ENCODE peak calls at places on chromosomes 1 and 21, in ten cellular contexts. One of them, this sample, is unnamed.
A peak's percentile ranks its signal among the peaks of the same experiment; 100 is the strongest.

GRCh38 chr1:60073605-60074278 is at the start of gene C1orf87:
- DNase-seq in IMR-90: no peak
- DNase-seq in CD8-positive, alpha-beta memory T cell: no peak
- DNase-seq in Panc1: no peak
- DNase-seq in mucosa of descending colon: peak; percentile 82
- DNase-seq in heart left ventricle: no peak
- DNase-seq in HAP-1: no peak
- DNase-seq in hepatocyte: peak; percentile 20
- DNase-seq in DND-41: no peak
- DNase-seq in vagina: no peak
- DNase-seq in this sample: peak; percentile 35

GRCh38 chr1:216005916-216006315 is 417.3 kb downstream of the USH2A start:
- DNase-seq in IMR-90: peak; percentile 71
- DNase-seq in CD8-positive, alpha-beta memory T cell: no peak
- DNase-seq in Panc1: no peak
- DNase-seq in mucosa of descending colon: no peak
- DNase-seq in heart left ventricle: no peak
- DNase-seq in HAP-1: no peak
- DNase-seq in hepatocyte: no peak
- DNase-seq in DND-41: no peak
- DNase-seq in vagina: no peak
- DNase-seq in this sample: no peak

GRCh38 chr1:45623972-45624371 is at the start of gene CCDC17:
- DNase-seq in IMR-90: no peak
- DNase-seq in CD8-positive, alpha-beta memory T cell: no peak
- DNase-seq in Panc1: no peak
- DNase-seq in mucosa of descending colon: no peak
- DNase-seq in heart left ventricle: no peak
- DNase-seq in HAP-1: no peak
- DNase-seq in hepatocyte: no peak
- DNase-seq in DND-41: no peak
- DNase-seq in vagina: no peak
- DNase-seq in this sample: no peak

GRCh38 chr1:160081261-160081936 is at the start of gene KCNJ9:
- DNase-seq in IMR-90: no peak
- DNase-seq in CD8-positive, alpha-beta memory T cell: no peak
- DNase-seq in Panc1: no peak
- DNase-seq in mucosa of descending colon: no peak
- DNase-seq in heart left ventricle: no peak
- DNase-seq in HAP-1: no peak
- DNase-seq in hepatocyte: no peak
- DNase-seq in DND-41: no peak
- DNase-seq in vagina: no peak
- DNase-seq in this sample: no peak

GRCh38 chr1:230382060-230382491 is 44.1 kb downstream of the PGBD5 start:
- DNase-seq in IMR-90: no peak
- DNase-seq in CD8-positive, alpha-beta memory T cell: no peak
- DNase-seq in Panc1: no peak
- DNase-seq in mucosa of descending colon: no peak
- DNase-seq in heart left ventricle: no peak
- DNase-seq in HAP-1: no peak
- DNase-seq in hepatocyte: peak; percentile 45
- DNase-seq in DND-41: no peak
- DNase-seq in vagina: no peak
- DNase-seq in this sample: peak; percentile 37

GRCh38 chr1:216221260-216221700 is 202.0 kb downstream of the USH2A start:
- DNase-seq in IMR-90: peak; percentile 86
- DNase-seq in CD8-positive, alpha-beta memory T cell: no peak
- DNase-seq in Panc1: peak; percentile 42
- DNase-seq in mucosa of descending colon: no peak
- DNase-seq in heart left ventricle: no peak
- DNase-seq in HAP-1: peak; percentile 86
- DNase-seq in hepatocyte: peak; percentile 86
- DNase-seq in DND-41: peak; percentile 49
- DNase-seq in vagina: no peak
- DNase-seq in this sample: peak; percentile 66

GRCh38 chr1:16111771-16112557 is 38.5 kb upstream of the FAM131C start:
- DNase-seq in IMR-90: peak; percentile 87
- DNase-seq in CD8-positive, alpha-beta memory T cell: no peak
- DNase-seq in Panc1: no peak
- DNase-seq in mucosa of descending colon: no peak
- DNase-seq in heart left ventricle: no peak
- DNase-seq in HAP-1: no peak
- DNase-seq in hepatocyte: peak; percentile 73
- DNase-seq in DND-41: no peak
- DNase-seq in vagina: no peak
- DNase-seq in this sample: no peak

GRCh38 chr1:242187816-242188215 is 188.9 kb upstream of the MAP1LC3C start:
- DNase-seq in IMR-90: no peak
- DNase-seq in CD8-positive, alpha-beta memory T cell: no peak
- DNase-seq in Panc1: no peak
- DNase-seq in mucosa of descending colon: no peak
- DNase-seq in heart left ventricle: no peak
- DNase-seq in HAP-1: no peak
- DNase-seq in hepatocyte: no peak
- DNase-seq in DND-41: no peak
- DNase-seq in vagina: no peak
- DNase-seq in this sample: no peak

GRCh38 chr1:58465176-58465575 is 81.3 kb downstream of the OMA1 start:
- DNase-seq in IMR-90: no peak
- DNase-seq in CD8-positive, alpha-beta memory T cell: no peak
- DNase-seq in Panc1: no peak
- DNase-seq in mucosa of descending colon: no peak
- DNase-seq in heart left ventricle: no peak
- DNase-seq in HAP-1: no peak
- DNase-seq in hepatocyte: no peak
- DNase-seq in DND-41: no peak
- DNase-seq in vagina: peak; percentile 74
- DNase-seq in this sample: no peak

DNA sequence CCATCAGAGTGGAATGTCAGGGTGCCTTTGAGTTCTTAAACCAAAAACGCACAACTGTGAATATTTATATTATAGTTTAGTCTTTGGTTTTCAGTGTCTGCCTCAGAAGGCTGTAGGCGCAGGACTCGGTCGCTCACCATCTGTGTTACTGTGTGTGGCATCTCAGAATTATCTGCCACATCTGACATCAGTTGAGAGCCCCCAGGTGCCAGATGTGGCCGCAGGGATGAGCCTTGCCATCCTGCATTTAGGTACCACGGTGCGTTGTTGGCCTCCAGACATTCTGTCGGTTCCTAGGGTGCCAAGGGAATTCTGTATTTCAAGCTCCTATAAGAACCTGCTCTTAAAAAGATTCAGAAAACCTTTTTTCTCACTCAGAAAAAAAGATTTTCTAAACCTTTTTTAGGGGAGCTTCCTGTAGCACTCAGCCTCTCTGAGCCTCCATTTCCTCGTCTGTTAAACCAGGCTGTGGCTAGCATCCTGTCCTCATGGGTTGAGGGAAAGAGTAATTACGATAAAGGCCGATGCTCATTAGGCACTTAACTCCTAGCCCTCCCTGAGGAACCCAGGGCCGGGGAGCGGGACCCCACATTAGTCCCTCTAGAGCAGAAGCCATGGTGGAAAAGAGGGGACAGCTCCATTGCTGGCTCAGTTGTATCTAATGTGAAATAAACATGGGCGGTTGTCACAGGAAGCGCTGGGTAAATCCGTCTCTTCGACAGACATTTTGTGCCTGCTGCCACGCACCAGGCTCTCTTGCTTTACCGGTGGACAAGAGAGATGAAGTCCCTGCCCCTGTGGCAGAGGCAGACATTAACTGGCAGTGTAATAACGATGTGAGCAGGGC is 70.2 kb upstream of the MORC3 start:
- DNase-seq in IMR-90: no peak
- DNase-seq in CD8-positive, alpha-beta memory T cell: no peak
- DNase-seq in Panc1: no peak
- DNase-seq in mucosa of descending colon: no peak
- DNase-seq in heart left ventricle: no peak
- DNase-seq in HAP-1: no peak
- DNase-seq in hepatocyte: no peak
- DNase-seq in DND-41: no peak
- DNase-seq in vagina: no peak
- DNase-seq in this sample: no peak
- H3K36me3 ChIP-seq in IMR-90: peaks cover 20% of the 10 kb centered on the region
- H3K36me3 ChIP-seq in CD8-positive, alpha-beta memory T cell: peaks cover 13% of the 10 kb centered on the region
- H3K36me3 ChIP-seq in Panc1: no peaks in the 10 kb centered on the region
- H3K36me3 ChIP-seq in mucosa of descending colon: peaks cover 10% of the 10 kb centered on the region
- H3K36me3 ChIP-seq in heart left ventricle: no peaks in the 10 kb centered on the region
- H3K36me3 ChIP-seq in HAP-1: peaks cover 22% of the 10 kb centered on the region
- H3K36me3 ChIP-seq in hepatocyte: no peaks in the 10 kb centered on the region
- H3K36me3 ChIP-seq in DND-41: peaks cover 58% of the 10 kb centered on the region
- H3K36me3 ChIP-seq in vagina: peaks cover 40% of the 10 kb centered on the region
- H3K36me3 ChIP-seq in this sample: peaks cover 6% of the 10 kb centered on the region

GRCh38 chr1:113980120-113980519 is 846 bp downstream of the OLFML3 start:
- DNase-seq in IMR-90: peak; percentile 46
- DNase-seq in CD8-positive, alpha-beta memory T cell: no peak
- DNase-seq in Panc1: no peak
- DNase-seq in mucosa of descending colon: peak; percentile 59
- DNase-seq in heart left ventricle: peak; percentile 82
- DNase-seq in HAP-1: no peak
- DNase-seq in hepatocyte: peak; percentile 87
- DNase-seq in DND-41: no peak
- DNase-seq in vagina: no peak
- DNase-seq in this sample: no peak
- H3K4me1 ChIP-seq in IMR-90: peaks cover 27% of the 10 kb centered on the region
- H3K4me1 ChIP-seq in CD8-positive, alpha-beta memory T cell: no peaks in the 10 kb centered on the region
- H3K4me1 ChIP-seq in Panc1: no peaks in the 10 kb centered on the region
- H3K4me1 ChIP-seq in mucosa of descending colon: peaks cover 6% of the 10 kb centered on the region
- H3K4me1 ChIP-seq in heart left ventricle: peaks cover 58% of the 10 kb centered on the region
- H3K4me1 ChIP-seq in HAP-1: peaks cover 30% of the 10 kb centered on the region
- H3K4me1 ChIP-seq in hepatocyte: peaks cover 63% of the 10 kb centered on the region
- H3K4me1 ChIP-seq in DND-41: no peaks in the 10 kb centered on the region
- H3K4me1 ChIP-seq in vagina: peaks cover 84% of the 10 kb centered on the region
- H3K4me1 ChIP-seq in this sample: peaks cover 15% of the 10 kb centered on the region

GRCh38 chr21:36039861-36040260 is 20.5 kb downstream of the SETD4 start:
- DNase-seq in IMR-90: no peak
- DNase-seq in CD8-positive, alpha-beta memory T cell: no peak
- DNase-seq in Panc1: no peak
- DNase-seq in mucosa of descending colon: no peak
- DNase-seq in heart left ventricle: no peak
- DNase-seq in HAP-1: no peak
- DNase-seq in hepatocyte: no peak
- DNase-seq in DND-41: no peak
- DNase-seq in vagina: no peak
- DNase-seq in this sample: no peak
- H3K36me3 ChIP-seq in IMR-90: peaks cover 43% of the 10 kb centered on the region
- H3K36me3 ChIP-seq in CD8-positive, alpha-beta memory T cell: peaks cover 22% of the 10 kb centered on the region
- H3K36me3 ChIP-seq in Panc1: peaks cover 5% of the 10 kb centered on the region
- H3K36me3 ChIP-seq in mucosa of descending colon: peaks cover 19% of the 10 kb centered on the region
- H3K36me3 ChIP-seq in heart left ventricle: no peaks in the 10 kb centered on the region
- H3K36me3 ChIP-seq in HAP-1: peaks cover 65% of the 10 kb centered on the region
- H3K36me3 ChIP-seq in hepatocyte: peaks cover 12% of the 10 kb centered on the region
- H3K36me3 ChIP-seq in DND-41: peaks cover 84% of the 10 kb centered on the region
- H3K36me3 ChIP-seq in vagina: peaks cover 68% of the 10 kb centered on the region
- H3K36me3 ChIP-seq in this sample: peaks cover 19% of the 10 kb centered on the region

DNA sequence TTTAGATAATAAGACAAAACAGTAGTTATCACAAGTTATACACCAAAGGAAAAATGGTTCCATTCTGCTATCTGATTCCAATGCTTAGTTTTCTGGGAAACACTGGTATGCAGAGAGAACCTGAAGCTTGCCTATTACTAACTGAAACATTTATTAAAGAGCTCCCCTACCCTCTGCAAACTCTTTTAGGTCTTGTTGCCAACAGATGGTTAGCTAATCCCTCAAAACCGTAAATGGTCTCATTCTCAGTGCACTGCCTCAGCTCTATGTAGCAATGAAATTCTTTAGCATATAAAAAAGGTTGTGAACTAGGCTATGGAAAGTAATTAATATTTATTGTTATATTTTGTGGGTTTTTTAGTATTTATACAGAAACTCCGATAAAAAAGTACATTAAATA is 20.4 kb downstream of the C21orf91 start:
- DNase-seq in IMR-90: no peak
- DNase-seq in CD8-positive, alpha-beta memory T cell: no peak
- DNase-seq in Panc1: no peak
- DNase-seq in mucosa of descending colon: no peak
- DNase-seq in heart left ventricle: no peak
- DNase-seq in HAP-1: no peak
- DNase-seq in hepatocyte: no peak
- DNase-seq in DND-41: no peak
- DNase-seq in vagina: no peak
- DNase-seq in this sample: no peak
- H3K4me1 ChIP-seq in IMR-90: peaks cover 2% of the 10 kb centered on the region
- H3K4me1 ChIP-seq in CD8-positive, alpha-beta memory T cell: peaks cover 43% of the 10 kb centered on the region
- H3K4me1 ChIP-seq in Panc1: no peaks in the 10 kb centered on the region
- H3K4me1 ChIP-seq in mucosa of descending colon: no peaks in the 10 kb centered on the region
- H3K4me1 ChIP-seq in heart left ventricle: peaks cover 18% of the 10 kb centered on the region
- H3K4me1 ChIP-seq in HAP-1: no peaks in the 10 kb centered on the region
- H3K4me1 ChIP-seq in hepatocyte: peaks cover 3% of the 10 kb centered on the region
- H3K4me1 ChIP-seq in DND-41: no peaks in the 10 kb centered on the region
- H3K4me1 ChIP-seq in vagina: peaks cover 27% of the 10 kb centered on the region
- H3K4me1 ChIP-seq in this sample: no peaks in the 10 kb centered on the region

GRCh38 chr21:45265721-45266517 is 21.8 kb downstream of the POFUT2 start:
- DNase-seq in IMR-90: no peak
- DNase-seq in CD8-positive, alpha-beta memory T cell: no peak
- DNase-seq in Panc1: no peak
- DNase-seq in mucosa of descending colon: no peak
- DNase-seq in heart left ventricle: no peak
- DNase-seq in HAP-1: no peak
- DNase-seq in hepatocyte: no peak
- DNase-seq in DND-41: no peak
- DNase-seq in vagina: no peak
- DNase-seq in this sample: no peak
- H3K36me3 ChIP-seq in IMR-90: peaks cover 65% of the 10 kb centered on the region
- H3K36me3 ChIP-seq in CD8-positive, alpha-beta memory T cell: peaks cover 25% of the 10 kb centered on the region
- H3K36me3 ChIP-seq in Panc1: no peaks in the 10 kb centered on the region
- H3K36me3 ChIP-seq in mucosa of descending colon: peaks cover 9% of the 10 kb centered on the region
- H3K36me3 ChIP-seq in heart left ventricle: no peaks in the 10 kb centered on the region
- H3K36me3 ChIP-seq in HAP-1: peaks cover 44% of the 10 kb centered on the region
- H3K36me3 ChIP-seq in hepatocyte: peaks cover 4% of the 10 kb centered on the region
- H3K36me3 ChIP-seq in DND-41: peaks cover 54% of the 10 kb centered on the region
- H3K36me3 ChIP-seq in vagina: peaks cover 64% of the 10 kb centered on the region
- H3K36me3 ChIP-seq in this sample: peaks cover 50% of the 10 kb centered on the region

GRCh38 chr1:164561461-164561860 is 2.5 kb downstream of the PBX1 start:
- DNase-seq in IMR-90: no peak
- DNase-seq in CD8-positive, alpha-beta memory T cell: no peak
- DNase-seq in Panc1: no peak
- DNase-seq in mucosa of descending colon: no peak
- DNase-seq in heart left ventricle: no peak
- DNase-seq in HAP-1: peak; percentile 42
- DNase-seq in hepatocyte: no peak
- DNase-seq in DND-41: no peak
- DNase-seq in vagina: no peak
- DNase-seq in this sample: no peak
- H3K4me1 ChIP-seq in IMR-90: peaks cover 3% of the 10 kb centered on the region
- H3K4me1 ChIP-seq in CD8-positive, alpha-beta memory T cell: peaks cover 9% of the 10 kb centered on the region
- H3K4me1 ChIP-seq in Panc1: peaks cover 6% of the 10 kb centered on the region
- H3K4me1 ChIP-seq in mucosa of descending colon: no peaks in the 10 kb centered on the region
- H3K4me1 ChIP-seq in heart left ventricle: peaks cover 26% of the 10 kb centered on the region
- H3K4me1 ChIP-seq in HAP-1: peaks cover 47% of the 10 kb centered on the region
- H3K4me1 ChIP-seq in hepatocyte: peaks cover 16% of the 10 kb centered on the region
- H3K4me1 ChIP-seq in DND-41: peaks cover 15% of the 10 kb centered on the region
- H3K4me1 ChIP-seq in vagina: peaks cover 45% of the 10 kb centered on the region
- H3K4me1 ChIP-seq in this sample: no peaks in the 10 kb centered on the region

This sample was measured in iPS DF 6.9.